ENCODE peak calls at places on chromosomes 3 and 15, in seven cellular contexts. One of them, this sample, is unnamed.

GRCh38 chr3:103813955-103814354 is 1379.1 kb downstream of the ZPLD1 start:
- DNase-seq in spleen: no peak
- DNase-seq in endothelial cell: no peak
- DNase-seq in choroid plexus epithelial cell: no peak
- DNase-seq in ovary: no peak
- DNase-seq in B cell: no peak
- DNase-seq in MM.1S: no peak
- DNase-seq in this sample: no peak

GRCh38 chr15:40470423-40471104 is at the start of gene CHST14:
- DNase-seq in spleen: peak; percentile 92
- DNase-seq in endothelial cell: peak; percentile 67
- DNase-seq in choroid plexus epithelial cell: peak; percentile 51
- DNase-seq in ovary: peak; percentile 55
- DNase-seq in B cell: peak; percentile 77
- DNase-seq in MM.1S: peak; percentile 54
- DNase-seq in this sample: peak; percentile 66

GRCh38 chr3:186277268-186277909 is 84.6 kb downstream of the DGKG start:
- DNase-seq in spleen: no peak
- DNase-seq in endothelial cell: peak; percentile 23
- DNase-seq in choroid plexus epithelial cell: peak; percentile 87
- DNase-seq in ovary: no peak
- DNase-seq in B cell: no peak
- DNase-seq in MM.1S: no peak
- DNase-seq in this sample: no peak

GRCh38 chr3:141242035-141242721 is 10.6 kb downstream of the PXYLP1 start:
- DNase-seq in spleen: no peak
- DNase-seq in endothelial cell: no peak
- DNase-seq in choroid plexus epithelial cell: no peak
- DNase-seq in ovary: no peak
- DNase-seq in B cell: no peak
- DNase-seq in MM.1S: no peak
- DNase-seq in this sample: peak; percentile 68

GRCh38 chr3:110814170-110815007 is 257.2 kb upstream of the NECTIN3 start:
- DNase-seq in spleen: no peak
- DNase-seq in endothelial cell: no peak
- DNase-seq in choroid plexus epithelial cell: peak; percentile 93
- DNase-seq in ovary: no peak
- DNase-seq in B cell: no peak
- DNase-seq in MM.1S: peak; percentile 56
- DNase-seq in this sample: no peak

GRCh38 chr3:29978036-29978435 is 628.4 kb upstream of the TGFBR2 start:
- DNase-seq in spleen: no peak
- DNase-seq in endothelial cell: no peak
- DNase-seq in choroid plexus epithelial cell: no peak
- DNase-seq in ovary: no peak
- DNase-seq in B cell: no peak
- DNase-seq in MM.1S: no peak
- DNase-seq in this sample: no peak

GRCh38 chr15:40343512-40343911 is 2.8 kb upstream of the CCDC9B start:
- DNase-seq in spleen: no peak
- DNase-seq in endothelial cell: no peak
- DNase-seq in choroid plexus epithelial cell: peak; percentile 89
- DNase-seq in ovary: no peak
- DNase-seq in B cell: no peak
- DNase-seq in MM.1S: no peak
- DNase-seq in this sample: no peak

GRCh38 chr15:41840673-41841072 is 2.0 kb downstream of the PLA2G4B start:
- DNase-seq in spleen: no peak
- DNase-seq in endothelial cell: no peak
- DNase-seq in choroid plexus epithelial cell: no peak
- DNase-seq in ovary: no peak
- DNase-seq in B cell: no peak
- DNase-seq in MM.1S: no peak
- DNase-seq in this sample: no peak

GRCh38 chr3:104846270-104846669 is 520.4 kb upstream of the ALCAM start:
- DNase-seq in spleen: no peak
- DNase-seq in endothelial cell: no peak
- DNase-seq in choroid plexus epithelial cell: peak; percentile 82
- DNase-seq in ovary: no peak
- DNase-seq in B cell: no peak
- DNase-seq in MM.1S: no peak
- DNase-seq in this sample: no peak

GRCh38 chr3:52077376-52077775 is 21.0 kb upstream of the DUSP7 start:
- DNase-seq in spleen: no peak
- DNase-seq in endothelial cell: no peak
- DNase-seq in choroid plexus epithelial cell: no peak
- DNase-seq in ovary: peak; percentile 52
- DNase-seq in B cell: no peak
- DNase-seq in MM.1S: no peak
- DNase-seq in this sample: no peak

GRCh38 chr3:171712168-171712938 is 97.9 kb downstream of the PLD1 start:
- DNase-seq in spleen: no peak
- DNase-seq in endothelial cell: no peak
- DNase-seq in choroid plexus epithelial cell: peak; percentile 60
- DNase-seq in ovary: no peak
- DNase-seq in B cell: no peak
- DNase-seq in MM.1S: no peak
- DNase-seq in this sample: no peak

GRCh38 chr15:58189148-58189811 is 51.1 kb downstream of the AQP9 start:
- DNase-seq in spleen: no peak
- DNase-seq in endothelial cell: no peak
- DNase-seq in choroid plexus epithelial cell: no peak
- DNase-seq in ovary: no peak
- DNase-seq in B cell: no peak
- DNase-seq in MM.1S: no peak
- DNase-seq in this sample: no peak

GRCh38 chr15:63996794-63997357 is 49.4 kb downstream of the DAPK2 start:
- DNase-seq in spleen: no peak
- DNase-seq in endothelial cell: no peak
- DNase-seq in choroid plexus epithelial cell: no peak
- DNase-seq in ovary: no peak
- DNase-seq in B cell: no peak
- DNase-seq in MM.1S: no peak
- DNase-seq in this sample: no peak

GRCh38 chr3:146550743-146551510 is 6.5 kb upstream of the PLSCR1 start:
- DNase-seq in spleen: no peak
- DNase-seq in endothelial cell: no peak
- DNase-seq in choroid plexus epithelial cell: peak; percentile 97
- DNase-seq in ovary: no peak
- DNase-seq in B cell: no peak
- DNase-seq in MM.1S: no peak
- DNase-seq in this sample: no peak

GRCh38 chr3:37141676-37142075 is 32.7 kb downstream of the LRRFIP2 start:
- DNase-seq in spleen: no peak
- DNase-seq in endothelial cell: no peak
- DNase-seq in choroid plexus epithelial cell: no peak
- DNase-seq in ovary: no peak
- DNase-seq in B cell: no peak
- DNase-seq in MM.1S: no peak
- DNase-seq in this sample: peak; percentile 61

GRCh38 chr3:114481113-114481512 is 187.3 kb downstream of the TIGIT start:
- DNase-seq in spleen: no peak
- DNase-seq in endothelial cell: no peak
- DNase-seq in choroid plexus epithelial cell: peak; percentile 34
- DNase-seq in ovary: no peak
- DNase-seq in B cell: no peak
- DNase-seq in MM.1S: no peak
- DNase-seq in this sample: no peak

GRCh38 chr3:123751478-123751877 is 132.7 kb downstream of the MYLK start:
- DNase-seq in spleen: no peak
- DNase-seq in endothelial cell: no peak
- DNase-seq in choroid plexus epithelial cell: no peak
- DNase-seq in ovary: no peak
- DNase-seq in B cell: no peak
- DNase-seq in MM.1S: no peak
- DNase-seq in this sample: no peak

GRCh38 chr3:30749230-30749629 is 142.8 kb downstream of the TGFBR2 start:
- DNase-seq in spleen: no peak
- DNase-seq in endothelial cell: no peak
- DNase-seq in choroid plexus epithelial cell: no peak
- DNase-seq in ovary: no peak
- DNase-seq in B cell: no peak
- DNase-seq in MM.1S: no peak
- DNase-seq in this sample: no peak

GRCh38 chr3:105526349-105527111 is 159.8 kb downstream of the ALCAM start:
- DNase-seq in spleen: no peak
- DNase-seq in endothelial cell: no peak
- DNase-seq in choroid plexus epithelial cell: no peak
- DNase-seq in ovary: no peak
- DNase-seq in B cell: no peak
- DNase-seq in MM.1S: no peak
- DNase-seq in this sample: no peak

GRCh38 chr15:63772531-63772930 is 61.2 kb downstream of the HERC1 start:
- DNase-seq in spleen: no peak
- DNase-seq in endothelial cell: no peak
- DNase-seq in choroid plexus epithelial cell: no peak
- DNase-seq in ovary: no peak
- DNase-seq in B cell: no peak
- DNase-seq in MM.1S: no peak
- DNase-seq in this sample: no peak

GRCh38 chr3:79366414-79366813 is 401.4 kb downstream of the ROBO1 start:
- DNase-seq in spleen: no peak
- DNase-seq in endothelial cell: no peak
- DNase-seq in choroid plexus epithelial cell: no peak
- DNase-seq in ovary: no peak
- DNase-seq in B cell: no peak
- DNase-seq in MM.1S: no peak
- DNase-seq in this sample: no peak

GRCh38 chr3:79368403-79368802 is 399.4 kb downstream of the ROBO1 start:
- DNase-seq in spleen: no peak
- DNase-seq in endothelial cell: no peak
- DNase-seq in choroid plexus epithelial cell: peak; percentile 34
- DNase-seq in ovary: no peak
- DNase-seq in B cell: no peak
- DNase-seq in MM.1S: no peak
- DNase-seq in this sample: no peak

GRCh38 chr3:79367803-79368202 is 400.0 kb downstream of the ROBO1 start:
- DNase-seq in spleen: no peak
- DNase-seq in endothelial cell: no peak
- DNase-seq in choroid plexus epithelial cell: no peak
- DNase-seq in ovary: no peak
- DNase-seq in B cell: no peak
- DNase-seq in MM.1S: no peak
- DNase-seq in this sample: no peak

GRCh38 chr3:79367066-79367465 is 400.7 kb downstream of the ROBO1 start:
- DNase-seq in spleen: no peak
- DNase-seq in endothelial cell: no peak
- DNase-seq in choroid plexus epithelial cell: peak; percentile 71
- DNase-seq in ovary: no peak
- DNase-seq in B cell: no peak
- DNase-seq in MM.1S: no peak
- DNase-seq in this sample: no peak

DNA sequence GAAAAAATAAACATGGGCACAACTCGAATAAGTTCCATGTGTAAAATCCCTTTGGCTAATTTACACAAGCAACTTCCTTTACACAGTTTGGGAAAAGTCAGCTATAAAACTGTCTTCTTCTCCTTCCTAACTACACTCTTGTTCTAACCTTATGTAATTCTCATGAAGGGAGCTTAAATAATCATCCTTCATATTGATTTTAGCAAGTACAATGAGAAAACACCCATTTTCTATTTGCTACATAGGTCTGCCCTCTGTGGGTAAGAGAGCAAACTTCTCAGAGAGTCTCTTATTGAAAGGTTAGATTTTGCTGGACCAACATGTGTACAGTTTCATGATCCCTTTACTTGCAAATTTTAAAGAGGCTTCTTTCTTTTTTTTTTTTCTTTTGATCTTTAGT is 398.5 kb downstream of the ROBO1 start:
- DNase-seq in spleen: no peak
- DNase-seq in endothelial cell: no peak
- DNase-seq in choroid plexus epithelial cell: peak; percentile 65
- DNase-seq in ovary: no peak
- DNase-seq in B cell: no peak
- DNase-seq in MM.1S: no peak
- DNase-seq in this sample: no peak
- TF ChIP-seq CTCF in spleen: no peak
- TF ChIP-seq CTCF in endothelial cell: peak; percentile 21
- TF ChIP-seq CTCF in choroid plexus epithelial cell: peak; percentile 53
- TF ChIP-seq CTCF in ovary: no peak
- TF ChIP-seq CTCF in B cell: no peak
- TF ChIP-seq CTCF in MM.1S: no peak
- TF ChIP-seq CTCF in this sample: no peak

GRCh38 chr15:35522061-35522460 is 23.9 kb downstream of the DPH6 start:
- DNase-seq in spleen: no peak
- DNase-seq in endothelial cell: peak; percentile 5
- DNase-seq in choroid plexus epithelial cell: peak; percentile 51
- DNase-seq in ovary: no peak
- DNase-seq in B cell: no peak
- DNase-seq in MM.1S: no peak
- DNase-seq in this sample: no peak

GRCh38 chr15:35514759-35515158 is 31.2 kb downstream of the DPH6 start:
- DNase-seq in spleen: no peak
- DNase-seq in endothelial cell: no peak
- DNase-seq in choroid plexus epithelial cell: peak; percentile 47
- DNase-seq in ovary: no peak
- DNase-seq in B cell: no peak
- DNase-seq in MM.1S: no peak
- DNase-seq in this sample: no peak

DNA sequence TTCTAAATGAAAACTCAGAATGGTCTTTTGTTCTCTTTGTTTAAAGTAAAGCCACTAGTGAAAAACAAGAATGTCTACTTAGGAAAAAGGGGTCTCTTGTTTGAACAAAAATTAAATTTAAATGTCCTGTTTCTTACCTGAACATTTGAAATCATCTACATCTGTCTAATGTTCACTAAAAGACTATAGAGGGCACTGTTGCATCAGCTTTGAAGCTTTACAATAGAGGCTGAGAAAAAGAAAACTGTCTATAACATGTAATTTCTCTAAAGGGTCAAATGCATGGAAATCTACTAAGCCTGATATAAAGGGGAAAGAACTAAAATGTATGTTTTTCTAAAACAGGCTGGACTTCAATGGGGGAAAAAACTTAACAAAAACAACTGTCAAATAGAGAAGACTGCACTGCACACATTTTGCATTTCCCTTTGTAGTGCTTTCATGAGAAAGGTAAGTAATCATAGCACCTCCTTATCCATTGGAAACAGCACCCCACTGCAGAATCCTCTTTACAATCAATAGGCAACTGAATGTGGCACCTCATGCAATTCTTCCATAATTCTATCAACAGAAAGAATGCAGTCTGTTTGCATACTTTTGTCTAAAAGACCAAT is 26.3 kb downstream of the DPH6 start:
- DNase-seq in spleen: no peak
- DNase-seq in endothelial cell: peak; percentile 4
- DNase-seq in choroid plexus epithelial cell: peak; percentile 78
- DNase-seq in ovary: no peak
- DNase-seq in B cell: peak; percentile 48
- DNase-seq in MM.1S: peak; percentile 35
- DNase-seq in this sample: no peak
- TF ChIP-seq CTCF in spleen: peak; percentile 38
- TF ChIP-seq CTCF in endothelial cell: peak; percentile 41
- TF ChIP-seq CTCF in choroid plexus epithelial cell: peak; percentile 56
- TF ChIP-seq CTCF in ovary: no peak
- TF ChIP-seq CTCF in B cell: peak; percentile 79
- TF ChIP-seq CTCF in MM.1S: peak; percentile 66
- TF ChIP-seq CTCF in this sample: peak; percentile 70

GRCh38 chr15:93018574-93018973 is 70.4 kb downstream of the RGMA start:
- DNase-seq in spleen: no peak
- DNase-seq in endothelial cell: no peak
- DNase-seq in choroid plexus epithelial cell: peak; percentile 41
- DNase-seq in ovary: no peak
- DNase-seq in B cell: no peak
- DNase-seq in MM.1S: no peak
- DNase-seq in this sample: no peak
- TF ChIP-seq CTCF in spleen: no peak
- TF ChIP-seq CTCF in endothelial cell: no peak
- TF ChIP-seq CTCF in choroid plexus epithelial cell: peak; percentile 57
- TF ChIP-seq CTCF in ovary: no peak
- TF ChIP-seq CTCF in B cell: no peak
- TF ChIP-seq CTCF in MM.1S: no peak
- TF ChIP-seq CTCF in this sample: peak; percentile 39

GRCh38 chr15:25724899-25725298 is 138.2 kb downstream of the ATP10A start:
- DNase-seq in spleen: peak; percentile 29
- DNase-seq in endothelial cell: no peak
- DNase-seq in choroid plexus epithelial cell: no peak
- DNase-seq in ovary: no peak
- DNase-seq in B cell: no peak
- DNase-seq in MM.1S: no peak
- DNase-seq in this sample: no peak
- TF ChIP-seq CTCF in spleen: no peak
- TF ChIP-seq CTCF in endothelial cell: no peak
- TF ChIP-seq CTCF in choroid plexus epithelial cell: no peak
- TF ChIP-seq CTCF in ovary: no peak
- TF ChIP-seq CTCF in B cell: no peak
- TF ChIP-seq CTCF in MM.1S: no peak
- TF ChIP-seq CTCF in this sample: no peak

This sample was measured in psoas muscle.